ENCODE peak calls at places on chromosomes 7 and 10, in four cellular contexts. Q is Calu3, M is anterior cingulate cortex, Y is amniotic epithelial cell. A is an unnamed sample.

GRCh38 chr7:81618400-81619014 is 151.3 kb downstream of the HGF start:
- DNase-seq in M (no peak), Q (peak), Y (peak), A (no peak)

GRCh38 chr7:116863168-116863670 is 832 bp downstream of the CAPZA2 start:
- DNase-seq in Q (peak), Y (peak), M (peak), A (no peak)

GRCh38 chr10:99292159-99292558 is 37.0 kb upstream of the CNNM1 start:
- DNase-seq in M (no peak), Y (peak), Q (no peak), A (no peak)

GRCh38 chr7:92808006-92808405 is 28.4 kb downstream of the CDK6 start:
- DNase-seq in Y (peak), M (no peak), Q (no peak), A (no peak)

GRCh38 chr10:1173091-1173490 is 116.9 kb downstream of the WDR37 start:
- DNase-seq in M (no peak), Y (no peak), Q (no peak), A (no peak)

GRCh38 chr10:130806426-130806825 is 505.1 kb downstream of the TCERG1L start:
- DNase-seq in M (no peak), Q (no peak), Y (no peak), A (no peak)

GRCh38 chr7:14973712-14974428 is 71.3 kb upstream of the DGKB start:
- DNase-seq in Y (no peak), Q (no peak), M (no peak), A (no peak)

GRCh38 chr7:157012113-157012547 is 1.7 kb upstream of the MNX1 start:
- DNase-seq in Y (no peak), M (no peak), Q (no peak), A (no peak)

GRCh38 chr10:71631007-71631859 is 88.3 kb downstream of the C10orf105 start:
- DNase-seq in Y (no peak), Q (no peak), M (no peak), A (no peak)

GRCh38 chr7:39624202-39624807 is 933 bp downstream of the RALA start:
- DNase-seq in Y (no peak), Q (peak), M (no peak), A (peak)

GRCh38 chr10:84805149-84805548 is 476.8 kb downstream of the CCSER2 start:
- DNase-seq in M (no peak), Y (no peak), Q (no peak), A (no peak)

GRCh38 chr7:5591547-5591899 is 167.9 kb upstream of the TNRC18 start:
- DNase-seq in M (no peak), Y (peak), Q (peak), A (no peak)

GRCh38 chr7:45028920-45029344 is 28.9 kb downstream of the CCM2 start:
- DNase-seq in M (no peak), Q (no peak), Y (no peak), A (no peak)

GRCh38 chr7:158534598-158534997 is 53.0 kb downstream of the PTPRN2 start:
- DNase-seq in Y (no peak), Q (no peak), M (no peak), A (no peak)

GRCh38 chr7:10412426-10413019 is 561.1 kb upstream of the PHF14 start:
- DNase-seq in Q (peak), Y (peak), M (no peak), A (peak)

GRCh38 chr7:46174192-46174572 is 253.1 kb upstream of the IGFBP3 start:
- DNase-seq in Q (no peak), M (no peak), Y (no peak), A (no peak)

GRCh38 chr10:70131560-70131937 is 1.1 kb downstream of the AIFM2 start:
- DNase-seq in Q (no peak), Y (no peak), M (no peak), A (no peak)

GRCh38 chr10:79293841-79294705 is 53.2 kb upstream of the PPIF start:
- DNase-seq in Q (no peak), M (no peak), Y (peak), A (no peak)

GRCh38 chr7:1853619-1854520 is 183.8 kb downstream of the ELFN1 start:
- DNase-seq in Q (no peak), Y (no peak), M (no peak), A (no peak)

GRCh38 chr10:59885430-59886134 is 20.8 kb downstream of the CCDC6 start:
- DNase-seq in Y (no peak), M (no peak), Q (no peak), A (no peak)

GRCh38 chr10:63084690-63085377 is 48.3 kb upstream of the NRBF2 start:
- DNase-seq in Y (no peak), M (no peak), Q (no peak), A (no peak)